ENCODE peak calls at places on chromosome 16, in seven cellular contexts. Q is AG09309, K is fibroblast of lung, D is WERI-Rb-1, A is right lobe of liver, Z is PC-3, B is colonic mucosa. N is an unnamed sample.

GRCh38 chr16:56247018-56247417 is 55.7 kb downstream of the GNAO1 start:
- DNase-seq in Q (no peak), D (no peak), A (no peak), B (no peak), K (no peak), Z (no peak), N (no peak)

GRCh38 chr16:15643453-15644305 is 725 bp upstream of the MARF1 start:
- DNase-seq in D (peak; percentile 22), A (no peak), Q (peak; percentile 27), Z (peak; percentile 53), B (peak; percentile 39), K (peak; percentile 60), N (no peak)

GRCh38 chr16:84897911-84898377 is 78.2 kb downstream of the CRISPLD2 start:
- DNase-seq in Q (no peak), Z (no peak), K (no peak), B (no peak), D (peak; percentile 44), A (no peak), N (no peak)

GRCh38 chr16:56339431-56340195 is 85.7 kb downstream of the AMFR start:
- DNase-seq in A (no peak), B (no peak), K (no peak), Q (no peak), Z (no peak), D (no peak), N (no peak)

GRCh38 chr16:73091199-73091598 is 43.3 kb upstream of the ZFHX3 start:
- DNase-seq in D (no peak), Q (no peak), A (no peak), K (no peak), Z (no peak), B (no peak), N (no peak)

GRCh38 chr16:50002190-50002589 is 22.8 kb upstream of the CNEP1R1 start:
- DNase-seq in D (no peak), B (no peak), Q (no peak), A (no peak), K (no peak), Z (peak; percentile 7), N (no peak)

GRCh38 chr16:50169555-50170096 is 16.5 kb downstream of the TENT4B start:
- DNase-seq in Q (no peak), D (no peak), K (no peak), B (no peak), Z (no peak), A (peak; percentile 31), N (no peak)

GRCh38 chr16:84177740-84178070 is 9.2 kb downstream of the TAF1C start:
- DNase-seq in A (no peak), Z (no peak), K (peak; percentile 86), D (no peak), B (no peak), Q (peak; percentile 7), N (no peak)

GRCh38 chr16:55615071-55615470 is 40.7 kb upstream of the SLC6A2 start:
- DNase-seq in A (no peak), Z (no peak), B (no peak), Q (no peak), D (no peak), K (no peak), N (no peak)

GRCh38 chr16:89736554-89736953 is 15.2 kb downstream of the ZNF276 start:
- DNase-seq in B (no peak), A (no peak), D (no peak), K (no peak), Q (no peak), Z (no peak), N (no peak)

GRCh38 chr16:81314603-81315270 is at the start of gene GAN:
- DNase-seq in K (peak; percentile 97), Q (peak; percentile 78), A (peak; percentile 97), D (peak; percentile 89), B (peak; percentile 97), Z (peak; percentile 92), N (peak; percentile 23)
- TF ChIP-seq CTCF in K (no peak), Q (no peak), A (no peak), D (no peak), B (no peak), Z (no peak), N (no peak)

GRCh38 chr16:5756969-5757368 is 659.4 kb upstream of the EEF2KMT start:
- DNase-seq in K (no peak), Z (no peak), B (no peak), Q (no peak), A (no peak), D (no peak), N (no peak)
- TF ChIP-seq CTCF in K (no peak), Z (no peak), B (no peak), Q (no peak), A (no peak), D (no peak), N (peak; percentile 10)

GRCh38 chr16:22144520-22144919 is 17.8 kb upstream of the SDR42E2 start:
- DNase-seq in Z (no peak), D (no peak), Q (no peak), B (no peak), A (no peak), K (no peak), N (no peak)

GRCh38 chr16:22139008-22139407 is 23.3 kb upstream of the SDR42E2 start:
- DNase-seq in B (no peak), K (no peak), Z (peak; percentile 41), D (no peak), Q (no peak), A (no peak), N (no peak)

GRCh38 chr16:22139732-22140131 is 22.6 kb upstream of the SDR42E2 start:
- DNase-seq in B (no peak), Q (no peak), K (no peak), Z (no peak), A (no peak), D (no peak), N (no peak)

GRCh38 chr16:22138482-22138881 is 23.8 kb upstream of the SDR42E2 start:
- DNase-seq in B (no peak), D (no peak), A (no peak), Q (no peak), K (no peak), Z (no peak), N (no peak)

DNA sequence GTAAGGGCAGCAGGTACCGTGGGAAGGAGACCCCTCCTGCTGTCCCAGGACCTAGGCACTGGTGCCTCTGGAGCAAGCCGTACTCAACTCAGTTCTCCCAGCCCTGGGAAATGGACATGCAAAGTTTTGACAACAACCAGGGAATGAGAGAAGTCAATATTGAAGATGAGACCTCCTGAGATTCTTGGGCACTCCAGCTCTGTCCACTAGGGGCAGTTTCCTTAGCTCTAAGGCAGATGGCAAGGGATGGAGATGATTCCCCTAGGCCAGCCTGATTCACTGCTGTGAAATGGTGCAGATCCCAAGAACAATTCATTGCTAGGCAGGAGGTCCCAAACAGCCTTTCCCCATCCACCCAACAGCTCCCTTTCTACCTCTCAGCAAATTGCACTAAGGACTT is 20.6 kb upstream of the SDR42E2 start:
- DNase-seq in Q (no peak), A (no peak), K (no peak), D (peak; percentile 46), B (no peak), Z (peak; percentile 30), N (no peak)
- TF ChIP-seq CTCF in Q (peak; percentile 47), A (peak; percentile 30), K (peak; percentile 44), D (peak; percentile 88), B (no peak), Z (peak; percentile 60), N (peak; percentile 25)

GRCh38 chr16:70685061-70685937 is 554 bp downstream of the MTSS2 start:
- DNase-seq in K (no peak), Q (no peak), A (no peak), D (no peak), Z (no peak), B (no peak), N (no peak)

GRCh38 chr16:70687172-70687531 is 1.3 kb upstream of the MTSS2 start:
- DNase-seq in B (no peak), D (peak; percentile 55), K (no peak), A (no peak), Q (no peak), Z (no peak), N (no peak)

GRCh38 chr16:70684146-70685060 is 1.4 kb downstream of the MTSS2 start:
- DNase-seq in B (no peak), K (no peak), Q (no peak), Z (no peak), D (no peak), A (peak; percentile 86), N (no peak)

GRCh38 chr16:70686376-70687171 is 721 bp upstream of the MTSS2 start:
- DNase-seq in D (peak; percentile 37), Z (no peak), A (no peak), B (no peak), K (no peak), Q (no peak), N (no peak)

GRCh38 chr16:70685938-70686375 is at the start of gene MTSS2:
- DNase-seq in D (peak; percentile 84), Q (peak; percentile 46), B (peak; percentile 66), K (peak; percentile 86), A (peak; percentile 90), Z (peak; percentile 78), N (peak; percentile 77)
- TF ChIP-seq CTCF in D (no peak), Q (no peak), B (no peak), K (no peak), A (no peak), Z (no peak), N (no peak)

DNA sequence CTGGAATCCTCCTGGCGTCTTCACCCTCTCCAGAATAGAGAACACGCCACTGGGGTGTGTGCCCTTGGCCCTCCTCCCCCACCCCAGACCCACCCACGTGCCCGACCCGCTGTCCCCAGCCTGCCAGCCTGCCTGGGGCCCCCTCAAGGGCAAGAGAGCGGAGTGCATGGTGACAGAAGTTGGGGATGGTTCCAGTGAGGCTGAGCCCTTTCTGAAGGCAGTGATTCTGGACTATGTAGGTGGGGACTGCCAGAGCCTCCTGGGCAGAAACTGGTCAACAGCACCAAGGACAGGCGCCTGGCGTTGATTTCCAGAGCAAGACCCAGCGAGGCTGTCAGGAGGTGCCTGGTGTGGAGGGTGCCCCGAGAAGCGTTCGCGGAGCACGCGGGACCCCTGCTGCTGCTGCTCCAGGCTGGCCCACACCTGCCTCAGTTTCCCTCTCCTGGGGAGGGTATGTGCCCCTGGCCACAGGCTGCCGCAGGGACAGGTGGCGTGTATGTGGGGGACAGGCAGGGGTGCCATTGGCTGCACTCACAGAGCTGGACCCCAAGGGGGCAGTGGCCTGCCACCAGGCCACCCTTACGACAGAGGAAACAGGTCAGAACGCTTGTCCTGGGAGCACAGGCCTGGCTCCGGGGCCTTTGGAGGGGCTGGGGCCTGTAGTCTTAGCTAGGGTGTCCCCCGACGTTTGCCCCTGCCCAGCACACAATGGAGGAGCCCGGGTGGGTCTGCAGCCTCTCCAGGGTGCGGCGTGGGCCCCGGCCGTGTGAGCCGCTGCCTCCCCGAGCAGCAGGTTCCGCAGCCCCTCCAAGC is 1.2 kb downstream of the SSTR5 start:
- DNase-seq in K (no peak), A (no peak), Q (no peak), Z (no peak), B (no peak), D (peak; percentile 65), N (no peak)
- TF ChIP-seq CTCF in K (no peak), A (no peak), Q (peak; percentile 25), Z (no peak), B (no peak), D (peak; percentile 83), N (no peak)

DNA sequence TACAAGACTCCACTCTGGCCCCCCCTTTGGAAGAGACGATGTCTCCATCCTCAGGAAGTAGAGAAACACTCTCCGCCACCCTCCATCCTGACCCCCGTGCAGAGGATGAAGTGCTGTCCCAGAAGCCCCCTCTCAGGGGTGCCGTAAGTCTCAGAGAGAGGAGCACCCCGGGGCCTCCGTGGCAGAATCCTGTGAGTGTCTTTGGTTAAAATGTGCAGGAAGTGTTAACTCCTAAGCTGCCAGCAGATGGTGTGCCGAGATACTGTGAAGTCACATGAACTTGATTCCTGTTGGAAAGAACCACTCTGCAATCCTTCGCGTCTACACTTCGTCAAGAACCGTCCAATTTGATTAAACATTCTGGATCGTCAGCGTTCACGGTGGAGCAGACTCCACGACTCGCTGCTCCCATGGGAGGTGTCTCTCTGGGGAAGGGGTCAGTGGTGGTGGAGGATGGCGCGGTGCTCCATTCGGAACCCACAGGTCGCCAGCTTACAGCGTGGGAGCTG is 5.6 kb downstream of the BANP start:
- DNase-seq in Q (no peak), B (no peak), Z (no peak), K (peak; percentile 66), D (peak; percentile 45), A (no peak), N (no peak)
- TF ChIP-seq CTCF in Q (no peak), B (no peak), Z (peak; percentile 30), K (peak; percentile 64), D (peak; percentile 25), A (no peak), N (peak; percentile 55)

N was measured in D721Med.